ENCODE peak calls at places on chromosomes 2 and 18, in eight cellular contexts. One of them, this sample, is unnamed.

GRCh38 chr2:235870515-235870914 is 297.7 kb downstream of the GBX2 start:
- DNase-seq in foreskin fibroblast: no peak
- DNase-seq in NCI-H774: no peak
- DNase-seq in PC-9: no peak
- DNase-seq in GM12865: no peak
- DNase-seq in T47D: no peak
- DNase-seq in lung microvascular endothelial cell: no peak
- DNase-seq in psoas muscle: no peak
- DNase-seq in this sample: no peak

GRCh38 chr2:96470636-96471035 is 34.5 kb downstream of the NEURL3 start:
- DNase-seq in T47D: peak; percentile 3
- DNase-seq in NCI-H774: no peak
- DNase-seq in foreskin fibroblast: peak; percentile 35
- DNase-seq in psoas muscle: peak; percentile 42
- DNase-seq in PC-9: no peak
- DNase-seq in GM12865: peak; percentile 69
- DNase-seq in lung microvascular endothelial cell: peak; percentile 47
- DNase-seq in this sample: no peak

GRCh38 chr2:182672471-182673165 is 43.4 kb upstream of the DNAJC10 start:
- DNase-seq in NCI-H774: peak; percentile 33
- DNase-seq in lung microvascular endothelial cell: peak; percentile 49
- DNase-seq in psoas muscle: no peak
- DNase-seq in GM12865: no peak
- DNase-seq in T47D: no peak
- DNase-seq in PC-9: no peak
- DNase-seq in foreskin fibroblast: peak; percentile 17
- DNase-seq in this sample: no peak

GRCh38 chr2:99949963-99950362 is 192.4 kb downstream of the AFF3 start:
- DNase-seq in GM12865: no peak
- DNase-seq in NCI-H774: no peak
- DNase-seq in psoas muscle: no peak
- DNase-seq in PC-9: no peak
- DNase-seq in T47D: no peak
- DNase-seq in foreskin fibroblast: no peak
- DNase-seq in lung microvascular endothelial cell: no peak
- DNase-seq in this sample: no peak

GRCh38 chr18:58180172-58180571 is 136.1 kb downstream of the NEDD4L start:
- DNase-seq in lung microvascular endothelial cell: no peak
- DNase-seq in PC-9: no peak
- DNase-seq in T47D: no peak
- DNase-seq in GM12865: no peak
- DNase-seq in NCI-H774: no peak
- DNase-seq in foreskin fibroblast: no peak
- DNase-seq in psoas muscle: no peak
- DNase-seq in this sample: no peak

GRCh38 chr2:187497858-187498463 is 49.9 kb upstream of the CALCRL start:
- DNase-seq in T47D: peak; percentile 4
- DNase-seq in GM12865: no peak
- DNase-seq in NCI-H774: no peak
- DNase-seq in psoas muscle: no peak
- DNase-seq in foreskin fibroblast: peak; percentile 34
- DNase-seq in PC-9: no peak
- DNase-seq in lung microvascular endothelial cell: no peak
- DNase-seq in this sample: no peak

GRCh38 chr2:231911381-231911780 is 14.8 kb downstream of the NPPC start:
- DNase-seq in foreskin fibroblast: no peak
- DNase-seq in lung microvascular endothelial cell: no peak
- DNase-seq in PC-9: no peak
- DNase-seq in psoas muscle: no peak
- DNase-seq in GM12865: no peak
- DNase-seq in T47D: no peak
- DNase-seq in NCI-H774: no peak
- DNase-seq in this sample: no peak

GRCh38 chr18:22609642-22610041 is 191.9 kb upstream of the CTAGE1 start:
- DNase-seq in psoas muscle: peak; percentile 25
- DNase-seq in GM12865: no peak
- DNase-seq in foreskin fibroblast: no peak
- DNase-seq in lung microvascular endothelial cell: peak; percentile 91
- DNase-seq in NCI-H774: no peak
- DNase-seq in T47D: peak; percentile 70
- DNase-seq in PC-9: no peak
- DNase-seq in this sample: no peak

GRCh38 chr2:110896226-110896625 is 163.9 kb downstream of the ACOXL start:
- DNase-seq in psoas muscle: no peak
- DNase-seq in PC-9: no peak
- DNase-seq in foreskin fibroblast: no peak
- DNase-seq in T47D: no peak
- DNase-seq in lung microvascular endothelial cell: no peak
- DNase-seq in NCI-H774: no peak
- DNase-seq in GM12865: no peak
- DNase-seq in this sample: no peak

GRCh38 chr2:121694398-121695178 is 42.1 kb downstream of the NIFK start:
- DNase-seq in T47D: no peak
- DNase-seq in GM12865: no peak
- DNase-seq in psoas muscle: no peak
- DNase-seq in lung microvascular endothelial cell: no peak
- DNase-seq in foreskin fibroblast: peak; percentile 72
- DNase-seq in PC-9: no peak
- DNase-seq in NCI-H774: no peak
- DNase-seq in this sample: no peak

GRCh38 chr2:224403657-224404056 is 1.8 kb upstream of the FAM124B start:
- DNase-seq in NCI-H774: no peak
- DNase-seq in PC-9: no peak
- DNase-seq in GM12865: no peak
- DNase-seq in psoas muscle: no peak
- DNase-seq in T47D: no peak
- DNase-seq in lung microvascular endothelial cell: no peak
- DNase-seq in foreskin fibroblast: no peak
- DNase-seq in this sample: no peak

GRCh38 chr18:30632058-30632718 is 410.4 kb downstream of the DSC3 start:
- DNase-seq in NCI-H774: no peak
- DNase-seq in T47D: no peak
- DNase-seq in lung microvascular endothelial cell: no peak
- DNase-seq in GM12865: no peak
- DNase-seq in psoas muscle: no peak
- DNase-seq in PC-9: no peak
- DNase-seq in foreskin fibroblast: no peak
- DNase-seq in this sample: no peak

GRCh38 chr18:46073474-46074331 is 1.6 kb upstream of the PSTPIP2 start:
- DNase-seq in PC-9: peak; percentile 65
- DNase-seq in T47D: peak; percentile 80
- DNase-seq in GM12865: peak; percentile 66
- DNase-seq in NCI-H774: peak; percentile 46
- DNase-seq in psoas muscle: no peak
- DNase-seq in foreskin fibroblast: peak; percentile 84
- DNase-seq in lung microvascular endothelial cell: peak; percentile 75
- DNase-seq in this sample: peak; percentile 20

GRCh38 chr2:1742680-1743395 is 1.5 kb downstream of the PXDN start:
- DNase-seq in psoas muscle: peak; percentile 77
- DNase-seq in lung microvascular endothelial cell: peak; percentile 94
- DNase-seq in T47D: peak; percentile 92
- DNase-seq in foreskin fibroblast: peak; percentile 98
- DNase-seq in NCI-H774: peak; percentile 18
- DNase-seq in GM12865: no peak
- DNase-seq in PC-9: peak; percentile 77
- DNase-seq in this sample: no peak

GRCh38 chr2:150486539-150487484 is 655 bp downstream of the RND3 start:
- DNase-seq in PC-9: no peak
- DNase-seq in lung microvascular endothelial cell: peak; percentile 70
- DNase-seq in T47D: peak; percentile 49
- DNase-seq in GM12865: no peak
- DNase-seq in psoas muscle: peak; percentile 19
- DNase-seq in NCI-H774: peak; percentile 40
- DNase-seq in foreskin fibroblast: peak; percentile 47
- DNase-seq in this sample: peak; percentile 29

GRCh38 chr2:186755066-186755465 is 61.2 kb downstream of the FAM171B start:
- DNase-seq in PC-9: no peak
- DNase-seq in GM12865: no peak
- DNase-seq in T47D: no peak
- DNase-seq in psoas muscle: no peak
- DNase-seq in foreskin fibroblast: peak; percentile 8
- DNase-seq in NCI-H774: no peak
- DNase-seq in lung microvascular endothelial cell: no peak
- DNase-seq in this sample: no peak

GRCh38 chr18:778194-779007 is 33.6 kb downstream of the YES1 start:
- DNase-seq in psoas muscle: no peak
- DNase-seq in PC-9: no peak
- DNase-seq in lung microvascular endothelial cell: peak; percentile 32
- DNase-seq in foreskin fibroblast: peak; percentile 35
- DNase-seq in GM12865: no peak
- DNase-seq in T47D: no peak
- DNase-seq in NCI-H774: no peak
- DNase-seq in this sample: no peak

GRCh38 chr2:69975853-69976462 is 14.5 kb upstream of the ASPRV1 start:
- DNase-seq in psoas muscle: no peak
- DNase-seq in GM12865: no peak
- DNase-seq in foreskin fibroblast: no peak
- DNase-seq in NCI-H774: no peak
- DNase-seq in T47D: no peak
- DNase-seq in lung microvascular endothelial cell: no peak
- DNase-seq in PC-9: no peak
- DNase-seq in this sample: no peak

GRCh38 chr2:219998099-219998498 is 370.7 kb downstream of the SLC4A3 start:
- DNase-seq in GM12865: no peak
- DNase-seq in T47D: peak; percentile 15
- DNase-seq in psoas muscle: no peak
- DNase-seq in PC-9: no peak
- DNase-seq in NCI-H774: no peak
- DNase-seq in foreskin fibroblast: peak; percentile 45
- DNase-seq in lung microvascular endothelial cell: no peak
- DNase-seq in this sample: no peak

GRCh38 chr2:187783446-187783845 is 229.2 kb upstream of the TFPI start:
- DNase-seq in foreskin fibroblast: no peak
- DNase-seq in T47D: no peak
- DNase-seq in NCI-H774: no peak
- DNase-seq in psoas muscle: no peak
- DNase-seq in lung microvascular endothelial cell: peak; percentile 1
- DNase-seq in PC-9: no peak
- DNase-seq in GM12865: no peak
- DNase-seq in this sample: no peak

GRCh38 chr2:200453853-200454524 is 55.9 kb downstream of the KCTD18 start:
- DNase-seq in foreskin fibroblast: peak; percentile 31
- DNase-seq in NCI-H774: no peak
- DNase-seq in psoas muscle: no peak
- DNase-seq in T47D: no peak
- DNase-seq in PC-9: no peak
- DNase-seq in lung microvascular endothelial cell: no peak
- DNase-seq in GM12865: no peak
- DNase-seq in this sample: no peak

GRCh38 chr2:12717988-12718661 is 1.4 kb downstream of the TRIB2 start:
- DNase-seq in PC-9: peak; percentile 30
- DNase-seq in T47D: no peak
- DNase-seq in lung microvascular endothelial cell: peak; percentile 59
- DNase-seq in psoas muscle: no peak
- DNase-seq in foreskin fibroblast: peak; percentile 62
- DNase-seq in GM12865: no peak
- DNase-seq in NCI-H774: no peak
- DNase-seq in this sample: no peak

GRCh38 chr2:25418944-25419677 is 77.4 kb upstream of the DNMT3A start:
- DNase-seq in lung microvascular endothelial cell: no peak
- DNase-seq in PC-9: no peak
- DNase-seq in GM12865: peak; percentile 91
- DNase-seq in psoas muscle: no peak
- DNase-seq in foreskin fibroblast: peak; percentile 31
- DNase-seq in T47D: no peak
- DNase-seq in NCI-H774: no peak
- DNase-seq in this sample: no peak

GRCh38 chr2:105329561-105330495 is at the start of gene TGFBRAP1:
- DNase-seq in foreskin fibroblast: peak; percentile 81
- DNase-seq in lung microvascular endothelial cell: peak; percentile 64
- DNase-seq in NCI-H774: peak; percentile 38
- DNase-seq in GM12865: peak; percentile 76
- DNase-seq in PC-9: no peak
- DNase-seq in psoas muscle: peak; percentile 69
- DNase-seq in T47D: peak; percentile 47
- DNase-seq in this sample: no peak